ENCODE peak calls at places on chromosomes 11 and 22, in seven cellular contexts. B is body of pancreas, R is sigmoid colon, A is IMR-90, U is endothelial cell of umbilical vein, D is HepG2, P is heart left ventricle. E is an unnamed sample. For H3K27me3, the result is how much of the 10 kb centered on the place peaks cover.

GRCh38 chr22:47446331-47446730 is 683.9 kb downstream of the TBC1D22A start:
- DNase-seq in B (no peak), R (no peak), A (no peak), U (no peak), D (no peak), P (no peak), E (no peak)

GRCh38 chr11:128764617-128765095 is 70.8 kb downstream of the FLI1 start:
- DNase-seq in B (peak), R (no peak), A (no peak), U (no peak), D (no peak), P (no peak), E (peak)

GRCh38 chr22:22003233-22003632 is 20.6 kb upstream of the TOP3B start:
- DNase-seq in B (no peak), R (no peak), A (no peak), U (no peak), D (no peak), P (no peak), E (no peak)

GRCh38 chr11:5275369-5276110 is 5.8 kb upstream of the HBE1 start:
- DNase-seq in B (no peak), R (no peak), A (no peak), U (no peak), D (no peak), P (no peak), E (no peak)

GRCh38 chr11:88086297-88086696 is 88.9 kb downstream of the RAB38 start:
- DNase-seq in B (no peak), R (no peak), A (no peak), U (no peak), D (no peak), P (no peak), E (no peak)

GRCh38 chr11:476416-476815 is 26.3 kb downstream of the PTDSS2 start:
- DNase-seq in B (no peak), R (no peak), A (no peak), U (no peak), D (no peak), P (no peak), E (peak)

GRCh38 chr11:119417726-119418540 is 5.0 kb downstream of the THY1 start:
- DNase-seq in B (no peak), R (no peak), A (peak), U (no peak), D (no peak), P (no peak), E (no peak)

GRCh38 chr11:96119211-96119610 is 195.3 kb upstream of the MTMR2 start:
- DNase-seq in B (no peak), R (no peak), A (no peak), U (no peak), D (no peak), P (no peak), E (no peak)

GRCh38 chr22:30044369-30044768 is 35.9 kb upstream of the HORMAD2 start:
- DNase-seq in B (peak), R (peak), A (peak), U (peak), D (peak), P (no peak), E (peak)

GRCh38 chr22:43148581-43148980 is 2.8 kb upstream of the TSPO start:
- DNase-seq in B (no peak), R (no peak), A (no peak), U (no peak), D (no peak), P (peak), E (peak)

GRCh38 chr11:120381401-120381800 is 45.2 kb downstream of the ARHGEF12 start:
- DNase-seq in B (no peak), R (no peak), A (no peak), U (no peak), D (peak), P (no peak), E (no peak)

GRCh38 chr22:45980776-45981175 is 3.8 kb upstream of the WNT7B start:
- DNase-seq in B (no peak), R (no peak), A (no peak), U (no peak), D (no peak), P (no peak), E (no peak)

GRCh38 chr11:78145511-78146030 is 6.1 kb upstream of the ALG8 start:
- DNase-seq in B (no peak), R (no peak), A (no peak), U (no peak), D (no peak), P (no peak), E (no peak)

GRCh38 chr11:78140392-78141077 is 1.1 kb upstream of the ALG8 start:
- DNase-seq in B (no peak), R (no peak), A (no peak), U (no peak), D (no peak), P (no peak), E (no peak)

GRCh38 chr11:78138281-78138680 is 1.1 kb downstream of the ALG8 start:
- DNase-seq in B (no peak), R (no peak), A (peak), U (no peak), D (no peak), P (no peak), E (no peak)

GRCh38 chr11:78138694-78139421 is 568 bp downstream of the ALG8 start:
- DNase-seq in B (no peak), R (no peak), A (peak), U (no peak), D (no peak), P (no peak), E (no peak)

DNA sequence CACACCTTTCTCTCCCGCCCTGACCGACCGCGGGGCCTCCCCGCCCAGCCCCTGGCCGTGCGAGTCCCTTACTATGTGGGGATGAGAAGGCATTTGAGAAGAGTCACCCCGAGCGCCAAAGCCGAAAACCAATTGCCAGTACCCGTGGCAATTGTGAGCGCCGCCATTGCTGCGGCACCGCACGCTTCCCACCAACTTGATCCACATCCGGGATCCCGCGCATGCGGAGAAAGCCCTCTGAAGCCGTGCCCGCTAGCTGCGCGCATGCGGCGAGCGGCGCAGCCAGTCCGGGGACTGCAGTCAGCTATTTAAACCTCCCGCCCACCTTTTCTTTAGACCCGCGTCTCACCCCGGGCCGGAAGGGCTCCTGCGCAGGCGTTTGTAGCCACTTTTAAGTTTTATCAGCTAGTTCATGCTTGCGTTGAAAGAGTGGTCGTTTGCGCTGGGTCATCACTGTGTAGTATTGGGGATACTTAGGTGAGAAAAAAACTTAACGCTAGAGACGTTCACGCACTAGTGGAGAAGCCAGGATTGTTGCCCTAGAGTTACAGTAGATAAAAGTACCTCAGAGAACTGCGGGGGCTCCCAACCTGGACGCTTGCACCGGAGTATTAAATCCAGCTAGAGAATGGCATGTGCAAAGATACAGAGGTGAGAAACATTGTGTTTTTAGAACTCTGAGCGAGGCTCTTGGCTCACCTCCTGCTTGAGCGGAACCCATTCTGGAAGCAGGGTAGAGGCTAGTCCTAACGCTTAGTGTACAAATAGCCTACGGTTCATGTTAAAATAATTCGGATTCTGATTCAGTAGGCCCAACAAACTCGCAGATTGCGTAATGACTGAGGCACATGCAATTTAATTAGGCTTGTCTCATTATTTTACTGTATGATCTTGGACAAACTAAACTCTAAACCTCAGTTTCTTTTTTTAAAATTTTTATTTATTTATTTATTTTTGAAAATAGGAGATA is at the start of gene ALG8:
- DNase-seq in B (peak), R (peak), A (peak), U (peak), D (peak), P (peak), E (peak)
- TF ChIP-seq POLR2A in B (peak), R (no peak), A (peak), U (peak), D (peak), P (no peak), E (peak)

DNA sequence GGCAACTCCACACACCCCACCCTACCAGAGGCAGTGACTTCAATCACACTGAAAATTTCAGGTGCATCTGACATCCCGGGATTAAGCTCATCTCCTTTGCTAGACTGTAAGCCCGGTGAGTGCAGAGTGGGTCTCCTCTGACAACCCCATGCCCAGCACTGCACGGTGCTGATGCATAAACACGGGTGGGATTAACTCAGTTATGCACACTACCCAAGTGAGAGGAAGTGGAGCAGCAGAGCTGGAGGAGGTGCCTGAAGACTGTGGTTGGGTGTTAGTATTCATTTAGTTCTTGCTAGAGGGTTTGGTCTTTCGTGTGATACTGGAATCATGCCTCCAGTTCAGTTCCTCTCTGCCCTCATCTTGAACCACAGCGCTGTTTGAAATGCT is 6.5 kb downstream of the ARSA start:
- DNase-seq in B (no peak), R (no peak), A (no peak), U (no peak), D (no peak), P (no peak), E (no peak)
- H3K4me3 ChIP-seq in B (no peak), R (no peak), A (no peak), U (no peak), D (peak), P (no peak), E (peak)

GRCh38 chr11:106391771-106392412 is 314.4 kb downstream of the AASDHPPT start:
- DNase-seq in B (no peak), R (no peak), A (peak), U (peak), D (no peak), P (no peak), E (no peak)
- H3K27me3 ChIP-seq in B (under half), R (under half), A (under half), U (under half), D (under half), P (under half), E (under half)

GRCh38 chr11:63763506-63764200 is 4.9 kb downstream of the ZFTA start:
- DNase-seq in B (peak), R (peak), A (no peak), U (peak), D (no peak), P (peak), E (no peak)
- TF ChIP-seq POLR2A in B (no peak), R (peak), A (no peak), U (no peak), D (no peak), P (no peak), E (no peak)

DNA sequence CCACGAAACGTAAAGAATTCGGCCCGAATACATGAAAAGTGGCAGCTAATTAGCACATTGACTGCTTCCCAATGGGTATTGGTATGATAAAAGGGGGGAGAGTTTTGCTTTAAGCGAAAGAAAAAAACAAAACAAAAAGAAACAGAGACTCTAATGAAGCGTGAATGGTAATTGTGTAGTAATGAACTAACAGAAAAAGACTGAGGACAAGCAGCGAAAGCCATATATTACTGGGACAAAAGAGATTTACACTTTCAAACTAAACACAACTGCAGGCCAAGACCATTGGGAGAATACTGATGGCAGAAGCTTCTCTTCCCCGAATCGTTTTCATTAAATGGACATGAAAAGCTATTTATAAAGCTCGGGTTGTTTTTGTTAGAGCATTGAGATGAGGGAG is 2.5 kb downstream of the DBX1 start:
- DNase-seq in B (no peak), R (no peak), A (no peak), U (no peak), D (no peak), P (no peak), E (no peak)
- H3K4me3 ChIP-seq in B (no peak), R (no peak), A (no peak), U (no peak), D (no peak), P (no peak), E (no peak)

GRCh38 chr11:27697679-27698275 is 2.5 kb downstream of the BDNF start:
- DNase-seq in B (no peak), R (no peak), A (no peak), U (peak), D (no peak), P (no peak), E (no peak)
- H3K27me3 ChIP-seq in B (under half), R (half or more), A (under half), U (under half), D (under half), P (under half), E (under half)